ENCODE peak calls at places on chromosomes 13 and 19, in seven cellular contexts. One of them, this sample, is unnamed.

GRCh38 chr13:97826421-97826965 is 127.0 kb upstream of the IPO5 start:
- DNase-seq in NCI-H2171: no peak
- DNase-seq in NCI-H1436 treated with DMSO at 0.1 percent for 48 hours: no peak
- DNase-seq in stimulated activated CD4-positive, alpha-beta T cell treated with anti-CD3 and anti-CD28 coated beads, Interleukin-1b, Interleukin-23, amount 100 ng/mL, for 24 hours: no peak
- DNase-seq in stimulated activated CD8-positive, alpha-beta memory T cell treated with anti-CD3 and anti-CD28 coated beads, Interleukin-15, amount 100 ng/mL, for 24 hours: no peak
- DNase-seq in NCI-H1417: no peak
- DNase-seq in K562: no peak
- DNase-seq in this sample: no peak

GRCh38 chr13:74200081-74200480 is 65.9 kb upstream of the KLF12 start:
- DNase-seq in NCI-H2171: no peak
- DNase-seq in NCI-H1436 treated with DMSO at 0.1 percent for 48 hours: no peak
- DNase-seq in stimulated activated CD4-positive, alpha-beta T cell treated with anti-CD3 and anti-CD28 coated beads, Interleukin-1b, Interleukin-23, amount 100 ng/mL, for 24 hours: no peak
- DNase-seq in stimulated activated CD8-positive, alpha-beta memory T cell treated with anti-CD3 and anti-CD28 coated beads, Interleukin-15, amount 100 ng/mL, for 24 hours: no peak
- DNase-seq in NCI-H1417: no peak
- DNase-seq in K562: no peak
- DNase-seq in this sample: no peak

GRCh38 chr13:84651288-84651687 is 769.0 kb upstream of the SLITRK1 start:
- DNase-seq in NCI-H2171: no peak
- DNase-seq in NCI-H1436 treated with DMSO at 0.1 percent for 48 hours: no peak
- DNase-seq in stimulated activated CD4-positive, alpha-beta T cell treated with anti-CD3 and anti-CD28 coated beads, Interleukin-1b, Interleukin-23, amount 100 ng/mL, for 24 hours: no peak
- DNase-seq in stimulated activated CD8-positive, alpha-beta memory T cell treated with anti-CD3 and anti-CD28 coated beads, Interleukin-15, amount 100 ng/mL, for 24 hours: no peak
- DNase-seq in NCI-H1417: no peak
- DNase-seq in K562: no peak
- DNase-seq in this sample: no peak

GRCh38 chr13:114142640-114143490 is 10.4 kb upstream of the RASA3 start:
- DNase-seq in NCI-H2171: peak; percentile 79
- DNase-seq in NCI-H1436 treated with DMSO at 0.1 percent for 48 hours: no peak
- DNase-seq in stimulated activated CD4-positive, alpha-beta T cell treated with anti-CD3 and anti-CD28 coated beads, Interleukin-1b, Interleukin-23, amount 100 ng/mL, for 24 hours: no peak
- DNase-seq in stimulated activated CD8-positive, alpha-beta memory T cell treated with anti-CD3 and anti-CD28 coated beads, Interleukin-15, amount 100 ng/mL, for 24 hours: no peak
- DNase-seq in NCI-H1417: peak; percentile 99
- DNase-seq in K562: no peak
- DNase-seq in this sample: no peak

GRCh38 chr19:18594096-18594823 is 5.7 kb downstream of the REX1BD start:
- DNase-seq in NCI-H2171: peak; percentile 75
- DNase-seq in NCI-H1436 treated with DMSO at 0.1 percent for 48 hours: no peak
- DNase-seq in stimulated activated CD4-positive, alpha-beta T cell treated with anti-CD3 and anti-CD28 coated beads, Interleukin-1b, Interleukin-23, amount 100 ng/mL, for 24 hours: peak; percentile 68
- DNase-seq in stimulated activated CD8-positive, alpha-beta memory T cell treated with anti-CD3 and anti-CD28 coated beads, Interleukin-15, amount 100 ng/mL, for 24 hours: peak; percentile 52
- DNase-seq in NCI-H1417: peak; percentile 82
- DNase-seq in K562: peak; percentile 85
- DNase-seq in this sample: peak; percentile 51

GRCh38 chr19:7415163-7415856 is 66.6 kb downstream of the ARHGEF18 start:
- DNase-seq in NCI-H2171: no peak
- DNase-seq in NCI-H1436 treated with DMSO at 0.1 percent for 48 hours: no peak
- DNase-seq in stimulated activated CD4-positive, alpha-beta T cell treated with anti-CD3 and anti-CD28 coated beads, Interleukin-1b, Interleukin-23, amount 100 ng/mL, for 24 hours: no peak
- DNase-seq in stimulated activated CD8-positive, alpha-beta memory T cell treated with anti-CD3 and anti-CD28 coated beads, Interleukin-15, amount 100 ng/mL, for 24 hours: no peak
- DNase-seq in NCI-H1417: no peak
- DNase-seq in K562: no peak
- DNase-seq in this sample: no peak

GRCh38 chr13:112911285-112911701 is 57.7 kb upstream of the MCF2L start:
- DNase-seq in NCI-H2171: no peak
- DNase-seq in NCI-H1436 treated with DMSO at 0.1 percent for 48 hours: no peak
- DNase-seq in stimulated activated CD4-positive, alpha-beta T cell treated with anti-CD3 and anti-CD28 coated beads, Interleukin-1b, Interleukin-23, amount 100 ng/mL, for 24 hours: no peak
- DNase-seq in stimulated activated CD8-positive, alpha-beta memory T cell treated with anti-CD3 and anti-CD28 coated beads, Interleukin-15, amount 100 ng/mL, for 24 hours: no peak
- DNase-seq in NCI-H1417: no peak
- DNase-seq in K562: no peak
- DNase-seq in this sample: no peak

GRCh38 chr13:102040812-102041211 is 361.0 kb downstream of the FGF14 start:
- DNase-seq in NCI-H2171: no peak
- DNase-seq in NCI-H1436 treated with DMSO at 0.1 percent for 48 hours: peak; percentile 47
- DNase-seq in stimulated activated CD4-positive, alpha-beta T cell treated with anti-CD3 and anti-CD28 coated beads, Interleukin-1b, Interleukin-23, amount 100 ng/mL, for 24 hours: no peak
- DNase-seq in stimulated activated CD8-positive, alpha-beta memory T cell treated with anti-CD3 and anti-CD28 coated beads, Interleukin-15, amount 100 ng/mL, for 24 hours: no peak
- DNase-seq in NCI-H1417: peak; percentile 86
- DNase-seq in K562: no peak
- DNase-seq in this sample: no peak

GRCh38 chr13:30114586-30115256 is 192.6 kb downstream of the KATNAL1 start:
- DNase-seq in NCI-H2171: peak; percentile 54
- DNase-seq in NCI-H1436 treated with DMSO at 0.1 percent for 48 hours: no peak
- DNase-seq in stimulated activated CD4-positive, alpha-beta T cell treated with anti-CD3 and anti-CD28 coated beads, Interleukin-1b, Interleukin-23, amount 100 ng/mL, for 24 hours: peak; percentile 86
- DNase-seq in stimulated activated CD8-positive, alpha-beta memory T cell treated with anti-CD3 and anti-CD28 coated beads, Interleukin-15, amount 100 ng/mL, for 24 hours: peak; percentile 90
- DNase-seq in NCI-H1417: peak; percentile 88
- DNase-seq in K562: peak; percentile 85
- DNase-seq in this sample: peak; percentile 94

GRCh38 chr19:12733369-12733896 is 1.1 kb downstream of the TRIR start:
- DNase-seq in NCI-H2171: peak; percentile 11
- DNase-seq in NCI-H1436 treated with DMSO at 0.1 percent for 48 hours: no peak
- DNase-seq in stimulated activated CD4-positive, alpha-beta T cell treated with anti-CD3 and anti-CD28 coated beads, Interleukin-1b, Interleukin-23, amount 100 ng/mL, for 24 hours: peak; percentile 55
- DNase-seq in stimulated activated CD8-positive, alpha-beta memory T cell treated with anti-CD3 and anti-CD28 coated beads, Interleukin-15, amount 100 ng/mL, for 24 hours: no peak
- DNase-seq in NCI-H1417: peak; percentile 50
- DNase-seq in K562: peak; percentile 81
- DNase-seq in this sample: peak; percentile 67

GRCh38 chr19:40523322-40524047 is 53.2 kb upstream of the SHKBP1 start:
- DNase-seq in NCI-H2171: peak; percentile 52
- DNase-seq in NCI-H1436 treated with DMSO at 0.1 percent for 48 hours: peak; percentile 6
- DNase-seq in stimulated activated CD4-positive, alpha-beta T cell treated with anti-CD3 and anti-CD28 coated beads, Interleukin-1b, Interleukin-23, amount 100 ng/mL, for 24 hours: no peak
- DNase-seq in stimulated activated CD8-positive, alpha-beta memory T cell treated with anti-CD3 and anti-CD28 coated beads, Interleukin-15, amount 100 ng/mL, for 24 hours: no peak
- DNase-seq in NCI-H1417: peak; percentile 56
- DNase-seq in K562: peak; percentile 88
- DNase-seq in this sample: peak; percentile 88

GRCh38 chr19:54373781-54374266 is 9.1 kb upstream of the LAIR1 start:
- DNase-seq in NCI-H2171: no peak
- DNase-seq in NCI-H1436 treated with DMSO at 0.1 percent for 48 hours: no peak
- DNase-seq in stimulated activated CD4-positive, alpha-beta T cell treated with anti-CD3 and anti-CD28 coated beads, Interleukin-1b, Interleukin-23, amount 100 ng/mL, for 24 hours: no peak
- DNase-seq in stimulated activated CD8-positive, alpha-beta memory T cell treated with anti-CD3 and anti-CD28 coated beads, Interleukin-15, amount 100 ng/mL, for 24 hours: no peak
- DNase-seq in NCI-H1417: no peak
- DNase-seq in K562: no peak
- DNase-seq in this sample: no peak

GRCh38 chr13:36395280-36395679 is 37.0 kb upstream of the CCNA1 start:
- DNase-seq in NCI-H2171: no peak
- DNase-seq in NCI-H1436 treated with DMSO at 0.1 percent for 48 hours: no peak
- DNase-seq in stimulated activated CD4-positive, alpha-beta T cell treated with anti-CD3 and anti-CD28 coated beads, Interleukin-1b, Interleukin-23, amount 100 ng/mL, for 24 hours: no peak
- DNase-seq in stimulated activated CD8-positive, alpha-beta memory T cell treated with anti-CD3 and anti-CD28 coated beads, Interleukin-15, amount 100 ng/mL, for 24 hours: no peak
- DNase-seq in NCI-H1417: peak; percentile 9
- DNase-seq in K562: peak; percentile 3
- DNase-seq in this sample: peak; percentile 21

GRCh38 chr13:67117010-67117550 is 113.1 kb downstream of the PCDH9 start:
- DNase-seq in NCI-H2171: no peak
- DNase-seq in NCI-H1436 treated with DMSO at 0.1 percent for 48 hours: no peak
- DNase-seq in stimulated activated CD4-positive, alpha-beta T cell treated with anti-CD3 and anti-CD28 coated beads, Interleukin-1b, Interleukin-23, amount 100 ng/mL, for 24 hours: no peak
- DNase-seq in stimulated activated CD8-positive, alpha-beta memory T cell treated with anti-CD3 and anti-CD28 coated beads, Interleukin-15, amount 100 ng/mL, for 24 hours: no peak
- DNase-seq in NCI-H1417: no peak
- DNase-seq in K562: no peak
- DNase-seq in this sample: no peak

GRCh38 chr13:49530452-49530851 is 34.7 kb downstream of the PHF11 start:
- DNase-seq in NCI-H2171: no peak
- DNase-seq in NCI-H1436 treated with DMSO at 0.1 percent for 48 hours: no peak
- DNase-seq in stimulated activated CD4-positive, alpha-beta T cell treated with anti-CD3 and anti-CD28 coated beads, Interleukin-1b, Interleukin-23, amount 100 ng/mL, for 24 hours: no peak
- DNase-seq in stimulated activated CD8-positive, alpha-beta memory T cell treated with anti-CD3 and anti-CD28 coated beads, Interleukin-15, amount 100 ng/mL, for 24 hours: no peak
- DNase-seq in NCI-H1417: no peak
- DNase-seq in K562: peak; percentile 10
- DNase-seq in this sample: no peak

GRCh38 chr13:114142137-114142550 is 9.7 kb upstream of the RASA3 start:
- DNase-seq in NCI-H2171: no peak
- DNase-seq in NCI-H1436 treated with DMSO at 0.1 percent for 48 hours: no peak
- DNase-seq in stimulated activated CD4-positive, alpha-beta T cell treated with anti-CD3 and anti-CD28 coated beads, Interleukin-1b, Interleukin-23, amount 100 ng/mL, for 24 hours: no peak
- DNase-seq in stimulated activated CD8-positive, alpha-beta memory T cell treated with anti-CD3 and anti-CD28 coated beads, Interleukin-15, amount 100 ng/mL, for 24 hours: no peak
- DNase-seq in NCI-H1417: no peak
- DNase-seq in K562: no peak
- DNase-seq in this sample: no peak

This sample was measured in NCI-H524.